ENCODE peak calls at places on chromosomes 4 and X, in five cellular contexts. G, K, M, Q and B are unnamed samples.

GRCh38 chrX:139049455-139049854 is 337.9 kb upstream of the FGF13 start:
- DNase-seq in K (no peak), G (peak; percentile 11), Q (no peak), M (no peak), B (peak; percentile 13)

GRCh38 chr4:67593741-67594175 is 35.2 kb downstream of the STAP1 start:
- DNase-seq in K (no peak), G (no peak), Q (no peak), M (no peak), B (no peak)

GRCh38 chr4:3655485-3656429 is 110.4 kb upstream of the ADRA2C start:
- DNase-seq in K (no peak), M (no peak), Q (no peak), G (no peak), B (no peak)

GRCh38 chr4:71081192-71081591 is 87.7 kb downstream of the DCK start:
- DNase-seq in G (no peak), M (no peak), K (no peak), Q (no peak), B (no peak)

GRCh38 chr4:118012142-118012541 is 22.1 kb upstream of the NDST3 start:
- DNase-seq in K (no peak), M (no peak), Q (no peak), G (no peak), B (no peak)

GRCh38 chrX:152819732-152820131 is 10.8 kb downstream of the CETN2 start:
- DNase-seq in Q (no peak), G (peak; percentile 21), M (no peak), K (peak; percentile 31), B (peak; percentile 26)

GRCh38 chr4:73607375-73608026 is 12.7 kb downstream of the RASSF6 start:
- DNase-seq in Q (no peak), G (no peak), M (no peak), K (no peak), B (no peak)

GRCh38 chr4:85595796-85596559 is 121.0 kb downstream of the ARHGAP24 start:
- DNase-seq in M (no peak), K (no peak), G (no peak), Q (no peak), B (no peak)

GRCh38 chr4:11149612-11150259 is 279.0 kb downstream of the HS3ST1 start:
- DNase-seq in K (no peak), M (no peak), G (no peak), Q (no peak), B (no peak)

GRCh38 chr4:152094851-152095700 is 334.3 kb upstream of the GATB start:
- DNase-seq in Q (no peak), K (peak; percentile 47), G (peak; percentile 46), M (no peak), B (peak; percentile 58)

GRCh38 chr4:67533112-67533511 is 12.2 kb downstream of the CENPC start:
- DNase-seq in K (no peak), G (no peak), M (no peak), Q (no peak), B (no peak)

GRCh38 chr4:37726666-37727065 is 40.5 kb upstream of the RELL1 start:
- DNase-seq in M (no peak), K (no peak), Q (no peak), G (no peak), B (no peak)

GRCh38 chrX:124300412-124300811 is 32.0 kb upstream of the TEX13D start:
- DNase-seq in Q (no peak), G (no peak), M (no peak), K (no peak), B (no peak)

GRCh38 chrX:55196688-55197087 is 23.5 kb upstream of the PAGE5 start:
- DNase-seq in Q (no peak), G (no peak), K (no peak), M (no peak), B (no peak)

GRCh38 chrX:85611926-85612325 is 232.5 kb upstream of the POF1B start:
- DNase-seq in G (peak; percentile 19), M (no peak), K (peak; percentile 10), Q (no peak), B (peak; percentile 15)

GRCh38 chr4:3160325-3160915 is 85.9 kb downstream of the HTT start:
- DNase-seq in Q (no peak), K (no peak), M (no peak), G (no peak), B (no peak)

GRCh38 chr4:6472387-6473263 is at the start of gene PPP2R2C:
- DNase-seq in G (no peak), Q (no peak), M (no peak), K (no peak), B (no peak)

GRCh38 chr4:2259036-2259540 is 2.8 kb downstream of the MXD4 start:
- DNase-seq in K (no peak), Q (no peak), G (no peak), M (peak; percentile 5), B (no peak)

GRCh38 chr4:118849867-118850812 is 14.2 kb upstream of the SEC24D start:
- DNase-seq in K (no peak), M (peak; percentile 11), Q (no peak), G (peak; percentile 60), B (peak; percentile 24)

GRCh38 chrX:84199688-84200087 is 11.7 kb upstream of the RPS6KA6 start:
- DNase-seq in G (no peak), Q (no peak), M (no peak), K (no peak), B (no peak)

GRCh38 chr4:114349543-114350175 is 248.9 kb upstream of the UGT8 start:
- DNase-seq in Q (no peak), M (no peak), G (peak; percentile 8), K (no peak), B (peak; percentile 15)

GRCh38 chrX:27890611-27891010 is 82.8 kb downstream of the MAGEB10 start:
- DNase-seq in G (peak; percentile 69), K (peak; percentile 5), Q (no peak), M (no peak), B (peak; percentile 9)

GRCh38 chr4:36208884-36209473 is 35.3 kb downstream of the ARAP2 start:
- DNase-seq in Q (no peak), K (no peak), M (peak; percentile 16), G (no peak), B (no peak)

GRCh38 chr4:13521047-13521446 is 23.3 kb downstream of the NKX3-2 start:
- DNase-seq in K (no peak), G (no peak), M (no peak), Q (no peak), B (no peak)

GRCh38 chr4:159768011-159768410 is 665.1 kb downstream of the RAPGEF2 start:
- DNase-seq in M (no peak), Q (no peak), G (peak; percentile 39), K (no peak), B (no peak)

GRCh38 chrX:48592971-48593370 is 4.3 kb upstream of the WDR13 start:
- DNase-seq in K (no peak), Q (no peak), M (no peak), G (no peak), B (no peak)

GRCh38 chr4:23135792-23136645 is 443.3 kb downstream of the GBA3 start:
- DNase-seq in Q (peak; percentile 1), G (peak; percentile 48), M (no peak), K (peak; percentile 4), B (peak; percentile 19)